ENCODE peak calls at places on chromosome 11, in eight cellular contexts. G is lower leg skin; P is NCI-H460; W is progenitor cell of endocrine pancreas; V is stimulated activated CD8-positive, alpha-beta memory T cell treated with anti-CD3 and anti-CD28 coated beads, Interleukin-4, amount 100 ng/mL, for 24 hours; M is HTR-8/SVneo; R is CD4-positive, CD25-positive, alpha-beta regulatory T cell; C is CD8-positive, alpha-beta T cell. N is an unnamed sample.

GRCh38 chr11:81004576-81004975 is 1563.7 kb upstream of the TENM4 start:
- DNase-seq in G (no peak), C (no peak), R (no peak), W (no peak), P (no peak), V (no peak), M (no peak), N (no peak)

GRCh38 chr11:114821626-114822025 is 143.3 kb downstream of the NXPE2 start:
- DNase-seq in W (no peak), M (no peak), R (no peak), G (no peak), V (no peak), C (no peak), P (no peak), N (no peak)

GRCh38 chr11:112247198-112247597 is 13.5 kb downstream of the PLET1 start:
- DNase-seq in W (no peak), P (no peak), G (no peak), R (no peak), M (no peak), C (no peak), V (no peak), N (no peak)

GRCh38 chr11:2583605-2583958 is 116.2 kb downstream of the KCNQ1OT1 start:
- DNase-seq in C (peak; percentile 2), M (no peak), P (no peak), V (no peak), G (no peak), R (no peak), W (peak; percentile 9), N (no peak)

GRCh38 chr11:75135021-75135650 is 15.8 kb upstream of the SLCO2B1 start:
- DNase-seq in R (no peak), P (no peak), V (no peak), M (no peak), C (no peak), G (no peak), W (no peak), N (no peak)

GRCh38 chr11:26276798-26277424 is 55.0 kb upstream of the ANO3 start:
- DNase-seq in M (peak; percentile 30), R (peak; percentile 2), G (peak; percentile 86), C (peak; percentile 28), W (peak; percentile 52), P (peak; percentile 47), V (peak; percentile 7), N (no peak)

GRCh38 chr11:60879104-60879503 is 11.8 kb downstream of the ZP1 start:
- DNase-seq in W (no peak), G (no peak), R (no peak), M (no peak), V (no peak), P (no peak), C (no peak), N (no peak)

GRCh38 chr11:62909107-62909894 is 11.9 kb downstream of the CHRM1 start:
- DNase-seq in C (no peak), W (peak; percentile 49), M (peak; percentile 66), V (no peak), G (peak; percentile 91), P (no peak), R (no peak), N (peak; percentile 42)

GRCh38 chr11:60918941-60919275 is 5.0 kb downstream of the TMEM109 start:
- DNase-seq in G (peak; percentile 40), V (no peak), C (no peak), R (no peak), P (no peak), W (no peak), M (no peak), N (no peak)

GRCh38 chr11:130798280-130798679 is 118.0 kb downstream of the SNX19 start:
- DNase-seq in C (no peak), R (no peak), P (no peak), G (no peak), V (no peak), W (no peak), M (peak; percentile 50), N (no peak)

GRCh38 chr11:45795379-45795778 is 9.6 kb upstream of the SLC35C1 start:
- DNase-seq in G (no peak), W (no peak), C (no peak), R (no peak), P (no peak), M (no peak), V (no peak), N (no peak)

GRCh38 chr11:78606667-78607066 is 32.0 kb upstream of the NARS2 start:
- DNase-seq in G (no peak), M (no peak), W (no peak), R (no peak), V (no peak), P (no peak), C (no peak), N (no peak)

GRCh38 chr11:20278727-20279126 is 84.8 kb upstream of the HTATIP2 start:
- DNase-seq in W (no peak), G (no peak), C (no peak), M (no peak), R (no peak), P (no peak), V (no peak), N (no peak)

GRCh38 chr11:112967082-112967481 is 5.9 kb downstream of the NCAM1 start:
- DNase-seq in M (no peak), W (no peak), P (no peak), R (no peak), C (no peak), G (no peak), V (no peak), N (no peak)

GRCh38 chr11:36222755-36223635 is 66.2 kb downstream of the COMMD9 start:
- DNase-seq in P (no peak), M (no peak), G (no peak), W (no peak), R (no peak), C (no peak), V (no peak), N (peak; percentile 39)

GRCh38 chr11:86517557-86517956 is 142.9 kb downstream of the CCDC81 start:
- DNase-seq in M (no peak), R (no peak), G (no peak), P (no peak), C (no peak), V (no peak), W (no peak), N (no peak)

GRCh38 chr11:129922674-129923073 is 27.3 kb upstream of the NFRKB start:
- DNase-seq in P (no peak), M (no peak), R (no peak), G (no peak), C (no peak), W (no peak), V (no peak), N (no peak)

GRCh38 chr11:10454902-10455631 is at the start of gene AMPD3:
- DNase-seq in R (no peak), P (peak; percentile 45), W (no peak), V (no peak), M (peak; percentile 91), C (no peak), G (no peak), N (peak; percentile 78)

GRCh38 chr11:27963370-27963769 is 144.6 kb downstream of the KIF18A start:
- DNase-seq in R (no peak), C (no peak), V (no peak), G (no peak), P (no peak), W (no peak), M (no peak), N (peak; percentile 1)

GRCh38 chr11:47932544-47932943 is 47.8 kb upstream of the PTPRJ start:
- DNase-seq in V (no peak), P (no peak), W (no peak), C (no peak), R (no peak), G (no peak), M (no peak), N (no peak)

GRCh38 chr11:57977709-57978108 is 46.0 kb upstream of the OR9Q1 start:
- DNase-seq in R (no peak), P (no peak), G (no peak), W (no peak), C (no peak), V (no peak), M (no peak), N (no peak)

GRCh38 chr11:87173185-87174039 is 135.7 kb downstream of the TMEM135 start:
- DNase-seq in G (no peak), W (no peak), R (no peak), M (peak; percentile 36), C (no peak), V (no peak), P (peak; percentile 18), N (no peak)

GRCh38 chr11:76443254-76443935 is 1.4 kb upstream of the EMSY start:
- DNase-seq in G (no peak), M (no peak), R (no peak), W (no peak), P (no peak), V (no peak), C (no peak), N (no peak)

GRCh38 chr11:57205046-57205671 is 23.4 kb downstream of the LRRC55 start:
- DNase-seq in R (no peak), W (no peak), C (no peak), G (no peak), M (no peak), V (no peak), P (no peak), N (no peak)

GRCh38 chr11:106011481-106011880 is 10.6 kb downstream of the MSANTD4 start:
- DNase-seq in C (no peak), M (no peak), V (no peak), P (no peak), W (no peak), G (no peak), R (no peak), N (no peak)

GRCh38 chr11:1310772-1311468 is 1.5 kb upstream of the TOLLIP start:
- DNase-seq in P (no peak), V (peak; percentile 59), M (no peak), G (no peak), R (peak; percentile 43), C (peak; percentile 76), W (no peak), N (no peak)

GRCh38 chr11:2431395-2431794 is 12.9 kb downstream of the TRPM5 start:
- DNase-seq in C (no peak), W (no peak), V (no peak), M (no peak), P (no peak), R (no peak), G (no peak), N (no peak)

GRCh38 chr11:129968611-129969419 is 33.8 kb downstream of the PRDM10 start:
- DNase-seq in W (no peak), P (no peak), V (no peak), M (no peak), R (no peak), C (no peak), G (peak; percentile 42), N (no peak)

GRCh38 chr11:65505434-65506315 is 6.8 kb downstream of the MALAT1 start:
- DNase-seq in G (no peak), R (no peak), C (no peak), M (no peak), V (no peak), W (no peak), P (no peak), N (no peak)

GRCh38 chr11:244376-244775 is 7.6 kb downstream of the PSMD13 start:
- DNase-seq in P (no peak), G (no peak), W (no peak), R (no peak), C (no peak), V (no peak), M (no peak), N (no peak)

GRCh38 chr11:35352107-35352888 is 67.1 kb downstream of the SLC1A2 start:
- DNase-seq in G (no peak), C (no peak), P (no peak), R (no peak), W (no peak), V (no peak), M (no peak), N (no peak)

GRCh38 chr11:43935131-43935979 is 7.1 kb upstream of the C11orf96 start:
- DNase-seq in G (peak; percentile 77), V (no peak), C (no peak), W (no peak), M (no peak), P (no peak), R (no peak), N (no peak)

GRCh38 chr11:102900346-102900745 is 25.6 kb upstream of the MMP12 start:
- DNase-seq in G (no peak), P (no peak), C (no peak), R (no peak), V (no peak), M (no peak), W (no peak), N (no peak)